ENCODE peak calls at places on chromosomes 4 and X, in seven cellular contexts. M is HCT116, V is SK-N-SH, J is K562, L is HepG2, I is H1, T is GM12878. G is an unnamed sample.
A peak's percentile ranks its signal among the peaks of the same experiment; 100 is the strongest.

GRCh38 chrX:26411045-26411444 is 195.1 kb downstream of the MAGEB5 start:
- DNase-seq in M (no peak), J (no peak), L (no peak), V (no peak), I (no peak), T (no peak), G (no peak)

GRCh38 chr4:151195801-151196200 is 81.2 kb upstream of the PRSS48 start:
- DNase-seq in L (no peak), I (no peak), V (no peak), M (no peak), T (no peak), J (no peak), G (no peak)

GRCh38 chr4:141352775-141353544 is 132.3 kb downstream of the ZNF330 start:
- DNase-seq in I (no peak), T (no peak), J (peak; percentile 32), V (no peak), M (no peak), L (no peak), G (no peak)

GRCh38 chrX:45748443-45748842 is 547.8 kb upstream of the DIPK2B start:
- DNase-seq in V (no peak), T (no peak), J (no peak), M (no peak), L (no peak), I (no peak), G (no peak)

GRCh38 chr4:48127882-48128394 is 6.1 kb downstream of the TXK start:
- DNase-seq in I (peak; percentile 73), M (peak; percentile 72), L (peak; percentile 44), T (peak; percentile 81), V (peak; percentile 45), J (peak; percentile 85), G (peak; percentile 13)

GRCh38 chr4:165813606-165814005 is 59.4 kb upstream of the TLL1 start:
- DNase-seq in V (no peak), T (no peak), J (no peak), I (no peak), M (no peak), L (no peak), G (no peak)

GRCh38 chrX:109886122-109886761 is 116.7 kb upstream of the TMEM164 start:
- DNase-seq in V (peak; percentile 51), J (peak; percentile 73), M (peak; percentile 37), I (no peak), L (peak; percentile 31), T (no peak), G (peak; percentile 47)

GRCh38 chr4:82901129-82901718 is 689 bp downstream of the THAP9 start:
- DNase-seq in T (no peak), V (no peak), J (no peak), L (no peak), M (no peak), I (no peak), G (no peak)

GRCh38 chr4:111066887-111067286 is 444.0 kb upstream of the PITX2 start:
- DNase-seq in J (no peak), I (no peak), L (no peak), M (no peak), T (no peak), V (no peak), G (peak; percentile 40)

GRCh38 chrX:54067741-54068140 is 23.5 kb upstream of the PHF8 start:
- DNase-seq in I (no peak), V (no peak), J (no peak), L (no peak), M (no peak), T (no peak), G (no peak)

GRCh38 chrX:139967300-139967699 is 2.0 kb upstream of the CXorf66 start:
- DNase-seq in L (peak; percentile 9), T (no peak), V (peak; percentile 15), M (no peak), I (no peak), J (peak; percentile 20), G (no peak)

GRCh38 chr4:79223993-79224776 is 101.7 kb downstream of the NAA11 start:
- DNase-seq in I (no peak), M (no peak), V (no peak), J (no peak), T (no peak), L (no peak), G (peak; percentile 60)

GRCh38 chrX:93673056-93673868 is at the start of gene NAP1L3:
- DNase-seq in T (no peak), V (peak; percentile 78), M (no peak), I (peak; percentile 44), J (no peak), L (peak; percentile 5), G (no peak)
- TF ChIP-seq JUND in T (no peak), V (no peak), M (no peak), I (no peak), J (no peak), L (no peak), G (no peak)

GRCh38 chrX:22343192-22343591 is 70.5 kb downstream of the CBLL2 start:
- DNase-seq in L (no peak), M (no peak), J (no peak), V (no peak), T (no peak), I (no peak), G (no peak)
- TF ChIP-seq JUND in L (no peak), M (no peak), J (no peak), V (no peak), T (no peak), I (no peak), G (no peak)

GRCh38 chr4:85777908-85778808 is 303.2 kb downstream of the ARHGAP24 start:
- DNase-seq in I (no peak), M (no peak), T (peak; percentile 59), L (no peak), J (no peak), V (no peak), G (no peak)

GRCh38 chr4:85780664-85781063 is 305.7 kb downstream of the ARHGAP24 start:
- DNase-seq in J (no peak), M (no peak), I (no peak), T (no peak), L (no peak), V (no peak), G (no peak)

GRCh38 chr4:85779165-85779564 is 304.2 kb downstream of the ARHGAP24 start:
- DNase-seq in I (no peak), J (no peak), L (no peak), V (no peak), T (no peak), M (no peak), G (no peak)

GRCh38 chr4:85776579-85776978 is 301.6 kb downstream of the ARHGAP24 start:
- DNase-seq in I (no peak), V (no peak), T (no peak), J (no peak), M (peak; percentile 24), L (no peak), G (no peak)

GRCh38 chr4:85778809-85779124 is 303.8 kb downstream of the ARHGAP24 start:
- DNase-seq in V (no peak), I (no peak), T (no peak), J (no peak), L (no peak), M (no peak), G (no peak)
- TF ChIP-seq JUND in V (no peak), I (no peak), T (no peak), J (no peak), L (no peak), M (no peak), G (no peak)

GRCh38 chr4:3742610-3743009 is 23.6 kb upstream of the ADRA2C start:
- DNase-seq in L (no peak), V (no peak), I (no peak), T (no peak), M (no peak), J (no peak), G (no peak)

GRCh38 chr4:3739577-3739976 is 26.6 kb upstream of the ADRA2C start:
- DNase-seq in I (no peak), M (no peak), L (no peak), J (no peak), T (no peak), V (no peak), G (no peak)

GRCh38 chr4:3736806-3737205 is 29.4 kb upstream of the ADRA2C start:
- DNase-seq in I (no peak), T (no peak), M (no peak), L (no peak), J (no peak), V (peak; percentile 61), G (no peak)

GRCh38 chr4:3741217-3742011 is 24.8 kb upstream of the ADRA2C start:
- DNase-seq in J (no peak), V (no peak), L (no peak), T (no peak), M (no peak), I (no peak), G (no peak)

DNA sequence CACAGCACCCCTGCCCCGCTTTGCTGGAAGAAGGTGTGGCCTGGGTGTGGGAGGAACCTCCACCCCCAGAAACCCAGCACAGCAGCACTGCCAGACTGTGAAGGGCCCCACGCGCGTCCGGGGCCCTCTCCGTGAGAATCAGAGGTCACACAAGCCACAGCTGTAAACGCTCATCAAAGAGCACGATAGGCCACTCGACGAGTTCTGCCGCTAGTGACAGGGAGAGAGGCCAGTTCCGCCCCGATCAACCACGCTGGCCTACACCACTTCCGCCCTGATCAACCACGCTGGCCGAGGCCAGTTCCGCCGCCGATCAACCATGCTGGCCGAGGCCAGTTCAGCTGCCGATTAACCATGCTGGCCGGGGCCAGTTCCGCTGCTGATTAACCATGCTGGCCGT is 25.9 kb upstream of the ADRA2C start:
- DNase-seq in J (no peak), L (no peak), I (no peak), V (no peak), T (no peak), M (no peak), G (no peak)
- TF ChIP-seq JUND in J (no peak), L (no peak), I (no peak), V (no peak), T (no peak), M (no peak), G (no peak)

GRCh38 chr4:146510942-146511341 is 10.8 kb downstream of the SLC10A7 start:
- DNase-seq in V (no peak), J (no peak), M (no peak), L (no peak), T (no peak), I (no peak), G (no peak)
- TF ChIP-seq JUND in V (no peak), J (no peak), M (no peak), L (no peak), T (no peak), I (no peak), G (no peak)

GRCh38 chr4:38306482-38307071 is 346.4 kb downstream of the PTTG2 start:
- DNase-seq in J (no peak), L (no peak), T (peak; percentile 95), M (no peak), V (no peak), I (no peak), G (no peak)
- TF ChIP-seq JUND in J (no peak), L (no peak), T (peak; percentile 66), M (no peak), V (no peak), I (no peak), G (no peak)

GRCh38 chr4:66911898-66912297 is 633.4 kb downstream of the CENPC start:
- DNase-seq in V (no peak), J (no peak), T (no peak), M (no peak), L (no peak), I (no peak), G (no peak)

GRCh38 chr4:66906314-66906713 is 639.0 kb downstream of the CENPC start:
- DNase-seq in T (no peak), L (no peak), J (no peak), M (no peak), V (no peak), I (no peak), G (no peak)
- TF ChIP-seq JUND in T (no peak), L (no peak), J (no peak), M (no peak), V (no peak), I (no peak), G (no peak)

GRCh38 chr4:75995727-75996126 is 5.0 kb upstream of the SDAD1 start:
- DNase-seq in V (peak; percentile 45), M (peak; percentile 42), L (peak; percentile 49), J (peak; percentile 60), T (no peak), I (no peak), G (no peak)
- TF ChIP-seq JUND in V (no peak), M (no peak), L (no peak), J (no peak), T (no peak), I (no peak), G (no peak)